ENCODE peak calls at places on chromosomes 3 and 15, in nine cellular contexts. I is OCI-LY7, T is glutamatergic neuron, K is astrocyte of the spinal cord, G is K562, C is brain microvascular endothelial cell, J is GM06990, L is activated B cell treated with CpG ODN at 0.5 μM for 24 hours, W is lower leg skin. M is an unnamed sample.
A peak's percentile ranks its signal among the peaks of the same experiment; 100 is the strongest.

GRCh38 chr3:54121404-54122045 is 827 bp upstream of the CACNA2D3 start:
- DNase-seq in C (no peak), K (no peak), I (peak; percentile 20), G (no peak), W (no peak), J (peak; percentile 20), L (no peak), T (peak; percentile 72), M (no peak)

GRCh38 chr3:54366839-54367238 is 244.5 kb downstream of the CACNA2D3 start:
- DNase-seq in C (no peak), J (no peak), I (no peak), K (no peak), G (no peak), L (no peak), T (no peak), W (no peak), M (no peak)

GRCh38 chr3:133461291-133461690 is 61.4 kb downstream of the BFSP2 start:
- DNase-seq in T (no peak), C (no peak), K (no peak), W (no peak), I (no peak), L (no peak), G (no peak), J (no peak), M (no peak)

GRCh38 chr3:39752019-39752637 is 57.3 kb upstream of the MYRIP start:
- DNase-seq in W (no peak), I (no peak), G (no peak), L (no peak), J (no peak), C (no peak), K (no peak), T (no peak), M (no peak)

GRCh38 chr3:13461169-13462124 is 18.7 kb upstream of the HDAC11 start:
- DNase-seq in W (no peak), T (peak; percentile 88), L (peak; percentile 58), G (peak; percentile 95), I (peak; percentile 91), C (peak; percentile 10), J (peak; percentile 54), K (peak; percentile 27), M (no peak)

GRCh38 chr15:94198633-94199032 is 32.7 kb upstream of the MCTP2 start:
- DNase-seq in T (no peak), G (no peak), L (no peak), J (no peak), W (no peak), I (no peak), C (no peak), K (no peak), M (no peak)

GRCh38 chr15:74240897-74241614 is 4.9 kb downstream of the CCDC33 start:
- DNase-seq in L (no peak), C (no peak), K (no peak), I (no peak), T (no peak), J (no peak), W (no peak), G (no peak), M (no peak)

GRCh38 chr3:4821975-4822374 is 157.3 kb upstream of the BHLHE40 start:
- DNase-seq in J (no peak), I (peak; percentile 13), L (no peak), K (no peak), G (no peak), C (no peak), T (no peak), W (no peak), M (no peak)

GRCh38 chr3:171654809-171655208 is 155.5 kb downstream of the PLD1 start:
- DNase-seq in T (no peak), I (no peak), L (no peak), C (no peak), G (no peak), K (peak; percentile 67), W (peak; percentile 75), J (no peak), M (no peak)

GRCh38 chr15:62711691-62712454 is 330.7 kb upstream of the TPM1 start:
- DNase-seq in K (peak; percentile 51), G (no peak), J (no peak), W (no peak), I (no peak), T (no peak), L (no peak), C (no peak), M (no peak)

GRCh38 chr15:81265256-81265943 is 58.5 kb downstream of the STARD5 start:
- DNase-seq in L (no peak), T (no peak), K (no peak), G (no peak), C (no peak), W (no peak), J (peak; percentile 56), I (peak; percentile 82), M (no peak)

GRCh38 chr3:33717616-33717865 is 513 bp downstream of the CLASP2 start:
- DNase-seq in K (peak; percentile 68), T (peak; percentile 73), G (peak; percentile 75), L (no peak), W (peak; percentile 51), I (no peak), J (no peak), C (peak; percentile 29), M (peak; percentile 89)

GRCh38 chr15:67510597-67511225 is 10.2 kb upstream of the C15orf61 start:
- DNase-seq in K (peak; percentile 56), L (no peak), C (peak; percentile 55), J (no peak), G (no peak), I (no peak), W (no peak), T (no peak), M (no peak)

GRCh38 chr15:70856884-70857546 is 3.1 kb upstream of the LARP6 start:
- DNase-seq in K (peak; percentile 98), C (peak; percentile 96), W (peak; percentile 88), I (no peak), T (no peak), J (no peak), L (no peak), G (no peak), M (no peak)

GRCh38 chr3:69822501-69822900 is 83.2 kb downstream of the MITF start:
- DNase-seq in I (no peak), T (no peak), W (no peak), L (no peak), C (no peak), G (no peak), J (no peak), K (no peak), M (no peak)

GRCh38 chr15:98930591-98930990 is 77.0 kb downstream of the PGPEP1L start:
- DNase-seq in L (no peak), W (no peak), I (no peak), J (no peak), K (no peak), C (no peak), G (no peak), T (no peak), M (no peak)

GRCh38 chr3:49899815-49900214 is 3.9 kb downstream of the MST1R start:
- DNase-seq in K (no peak), J (no peak), C (no peak), L (no peak), W (no peak), I (peak; percentile 70), G (peak; percentile 27), T (peak; percentile 57), M (no peak)
- TF ChIP-seq CTCF in K (peak; percentile 47), J (peak; percentile 45), C (peak; percentile 48), L (no peak), W (no peak), I (peak; percentile 79), G (peak; percentile 58), T (peak; percentile 50), M (peak; percentile 42)

DNA sequence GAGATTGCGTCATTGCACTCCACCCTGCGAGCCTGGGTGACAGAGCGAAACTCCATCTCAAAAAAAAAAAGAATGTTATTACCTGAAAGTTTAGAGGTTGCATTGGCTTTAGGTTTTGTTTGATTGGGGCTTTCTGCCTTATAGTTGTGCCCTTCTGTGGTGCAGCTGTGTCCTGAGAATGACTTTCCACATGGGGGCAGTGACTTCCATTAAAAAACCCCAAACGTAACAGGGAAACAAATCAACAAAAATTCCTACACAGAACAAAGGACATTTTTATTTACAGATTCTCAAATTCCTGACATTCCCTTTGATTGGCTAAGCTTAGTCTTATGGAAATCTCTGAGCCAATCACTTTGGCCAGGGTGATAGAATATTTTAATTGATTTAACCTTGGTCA is 154.1 kb upstream of the GPR149 start:
- DNase-seq in I (no peak), W (no peak), T (no peak), K (no peak), J (no peak), G (no peak), C (no peak), L (no peak), M (no peak)
- TF ChIP-seq CTCF in I (peak; percentile 20), W (no peak), T (no peak), K (no peak), J (no peak), G (no peak), C (no peak), L (no peak), M (no peak)

GRCh38 chr15:42453826-42454225 is 37.1 kb downstream of the ZNF106 start:
- DNase-seq in G (no peak), W (no peak), L (no peak), J (no peak), I (no peak), K (no peak), T (no peak), C (no peak), M (no peak)

GRCh38 chr15:42450434-42450790 is 40.5 kb downstream of the ZNF106 start:
- DNase-seq in K (no peak), C (no peak), G (no peak), J (no peak), I (no peak), L (no peak), W (no peak), T (no peak), M (no peak)

GRCh38 chr15:42448281-42448680 is 42.7 kb downstream of the ZNF106 start:
- DNase-seq in T (no peak), K (no peak), C (no peak), L (no peak), W (no peak), I (no peak), G (no peak), J (no peak), M (no peak)

GRCh38 chr15:42447599-42447998 is 43.3 kb downstream of the ZNF106 start:
- DNase-seq in G (no peak), L (no peak), J (no peak), K (no peak), W (no peak), I (no peak), T (no peak), C (no peak), M (no peak)

GRCh38 chr15:42449770-42450433 is 41.0 kb downstream of the ZNF106 start:
- DNase-seq in T (no peak), G (no peak), C (no peak), J (no peak), I (no peak), K (no peak), L (no peak), W (no peak), M (no peak)
- TF ChIP-seq CTCF in T (no peak), G (no peak), C (no peak), J (no peak), I (no peak), K (no peak), L (no peak), W (no peak), M (no peak)

DNA sequence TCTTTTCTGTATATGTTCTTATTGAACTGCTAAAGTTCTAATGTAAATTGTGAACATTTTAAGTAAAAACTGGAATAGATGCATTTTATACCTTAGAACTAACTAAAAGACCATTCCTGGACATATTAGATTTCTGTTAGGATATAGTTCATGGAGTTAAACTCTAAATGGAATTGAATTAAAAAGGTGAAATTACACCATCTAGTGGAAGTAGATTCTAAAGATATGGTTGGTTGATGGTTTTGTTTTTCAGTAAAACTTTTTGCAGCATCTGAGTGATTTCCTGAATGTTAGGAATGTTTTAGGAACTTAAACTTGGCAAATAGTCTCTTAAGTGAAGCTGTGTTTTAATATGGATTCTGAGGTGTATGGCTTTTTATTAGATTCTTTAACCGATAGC is 96.8 kb downstream of the SLMAP start:
- DNase-seq in C (no peak), T (no peak), K (peak; percentile 48), G (no peak), L (no peak), W (no peak), J (no peak), I (peak; percentile 9), M (no peak)
- TF ChIP-seq CTCF in C (no peak), T (no peak), K (peak; percentile 4), G (no peak), L (no peak), W (no peak), J (no peak), I (peak; percentile 74), M (peak; percentile 85)

M was measured in chondrocyte.